ENCODE peak calls at places on chromosomes 16 and 17, in nine cellular contexts. One of them, this sample, is unnamed.

GRCh38 chr16:82358161-82358560 is 188.1 kb upstream of the MPHOSPH6 start:
- DNase-seq in activated naive CD8-positive, alpha-beta T cell treated with anti-CD3 and anti-CD28 coated beads, Interleukin-2, amount 50 U/mL, for 24 hours: no peak
- DNase-seq in midbrain: no peak
- DNase-seq in ELF-1: no peak
- DNase-seq in Calu3: no peak
- DNase-seq in effector CD8-positive, alpha-beta T cell: no peak
- DNase-seq in epithelial cell of prostate: no peak
- DNase-seq in activated CD4-positive, CD25-positive, alpha-beta regulatory T cell treated with anti-CD3 and anti-CD28 coated beads, Interleukin-2, amount 50 U/mL, for 16 hours: no peak
- DNase-seq in RWPE1: no peak
- DNase-seq in this sample: no peak

GRCh38 chr17:59893617-59894100 is 738 bp downstream of the RPS6KB1 start:
- DNase-seq in activated naive CD8-positive, alpha-beta T cell treated with anti-CD3 and anti-CD28 coated beads, Interleukin-2, amount 50 U/mL, for 24 hours: no peak
- DNase-seq in midbrain: no peak
- DNase-seq in ELF-1: peak
- DNase-seq in Calu3: peak
- DNase-seq in effector CD8-positive, alpha-beta T cell: no peak
- DNase-seq in epithelial cell of prostate: no peak
- DNase-seq in activated CD4-positive, CD25-positive, alpha-beta regulatory T cell treated with anti-CD3 and anti-CD28 coated beads, Interleukin-2, amount 50 U/mL, for 16 hours: peak
- DNase-seq in RWPE1: peak
- DNase-seq in this sample: peak

GRCh38 chr17:18267927-18268711 is 7.7 kb downstream of the MIEF2 start:
- DNase-seq in activated naive CD8-positive, alpha-beta T cell treated with anti-CD3 and anti-CD28 coated beads, Interleukin-2, amount 50 U/mL, for 24 hours: no peak
- DNase-seq in midbrain: no peak
- DNase-seq in ELF-1: peak
- DNase-seq in Calu3: no peak
- DNase-seq in effector CD8-positive, alpha-beta T cell: no peak
- DNase-seq in epithelial cell of prostate: no peak
- DNase-seq in activated CD4-positive, CD25-positive, alpha-beta regulatory T cell treated with anti-CD3 and anti-CD28 coated beads, Interleukin-2, amount 50 U/mL, for 16 hours: no peak
- DNase-seq in RWPE1: no peak
- DNase-seq in this sample: no peak

GRCh38 chr17:11308550-11308949 is 67.5 kb downstream of the SHISA6 start:
- DNase-seq in activated naive CD8-positive, alpha-beta T cell treated with anti-CD3 and anti-CD28 coated beads, Interleukin-2, amount 50 U/mL, for 24 hours: no peak
- DNase-seq in midbrain: no peak
- DNase-seq in ELF-1: peak
- DNase-seq in Calu3: no peak
- DNase-seq in effector CD8-positive, alpha-beta T cell: no peak
- DNase-seq in epithelial cell of prostate: no peak
- DNase-seq in activated CD4-positive, CD25-positive, alpha-beta regulatory T cell treated with anti-CD3 and anti-CD28 coated beads, Interleukin-2, amount 50 U/mL, for 16 hours: no peak
- DNase-seq in RWPE1: no peak
- DNase-seq in this sample: no peak

GRCh38 chr17:66190738-66191606 is 961 bp downstream of the CEP112 start:
- DNase-seq in activated naive CD8-positive, alpha-beta T cell treated with anti-CD3 and anti-CD28 coated beads, Interleukin-2, amount 50 U/mL, for 24 hours: no peak
- DNase-seq in midbrain: no peak
- DNase-seq in ELF-1: no peak
- DNase-seq in Calu3: no peak
- DNase-seq in effector CD8-positive, alpha-beta T cell: no peak
- DNase-seq in epithelial cell of prostate: no peak
- DNase-seq in activated CD4-positive, CD25-positive, alpha-beta regulatory T cell treated with anti-CD3 and anti-CD28 coated beads, Interleukin-2, amount 50 U/mL, for 16 hours: no peak
- DNase-seq in RWPE1: no peak
- DNase-seq in this sample: peak

GRCh38 chr17:16915752-16916556 is 56.0 kb downstream of the TNFRSF13B start:
- DNase-seq in activated naive CD8-positive, alpha-beta T cell treated with anti-CD3 and anti-CD28 coated beads, Interleukin-2, amount 50 U/mL, for 24 hours: peak
- DNase-seq in midbrain: peak
- DNase-seq in ELF-1: peak
- DNase-seq in Calu3: peak
- DNase-seq in effector CD8-positive, alpha-beta T cell: no peak
- DNase-seq in epithelial cell of prostate: no peak
- DNase-seq in activated CD4-positive, CD25-positive, alpha-beta regulatory T cell treated with anti-CD3 and anti-CD28 coated beads, Interleukin-2, amount 50 U/mL, for 16 hours: no peak
- DNase-seq in RWPE1: peak
- DNase-seq in this sample: no peak

GRCh38 chr17:55740515-55741352 is 10.1 kb upstream of the PCTP start:
- DNase-seq in activated naive CD8-positive, alpha-beta T cell treated with anti-CD3 and anti-CD28 coated beads, Interleukin-2, amount 50 U/mL, for 24 hours: no peak
- DNase-seq in midbrain: no peak
- DNase-seq in ELF-1: no peak
- DNase-seq in Calu3: no peak
- DNase-seq in effector CD8-positive, alpha-beta T cell: no peak
- DNase-seq in epithelial cell of prostate: no peak
- DNase-seq in activated CD4-positive, CD25-positive, alpha-beta regulatory T cell treated with anti-CD3 and anti-CD28 coated beads, Interleukin-2, amount 50 U/mL, for 16 hours: no peak
- DNase-seq in RWPE1: no peak
- DNase-seq in this sample: no peak

GRCh38 chr17:30549864-30550511 is 72.8 kb downstream of the GOSR1 start:
- DNase-seq in activated naive CD8-positive, alpha-beta T cell treated with anti-CD3 and anti-CD28 coated beads, Interleukin-2, amount 50 U/mL, for 24 hours: no peak
- DNase-seq in midbrain: no peak
- DNase-seq in ELF-1: no peak
- DNase-seq in Calu3: no peak
- DNase-seq in effector CD8-positive, alpha-beta T cell: no peak
- DNase-seq in epithelial cell of prostate: no peak
- DNase-seq in activated CD4-positive, CD25-positive, alpha-beta regulatory T cell treated with anti-CD3 and anti-CD28 coated beads, Interleukin-2, amount 50 U/mL, for 16 hours: no peak
- DNase-seq in RWPE1: no peak
- DNase-seq in this sample: no peak

GRCh38 chr17:2438823-2439222 is 38.0 kb upstream of the MNT start:
- DNase-seq in activated naive CD8-positive, alpha-beta T cell treated with anti-CD3 and anti-CD28 coated beads, Interleukin-2, amount 50 U/mL, for 24 hours: no peak
- DNase-seq in midbrain: no peak
- DNase-seq in ELF-1: no peak
- DNase-seq in Calu3: no peak
- DNase-seq in effector CD8-positive, alpha-beta T cell: no peak
- DNase-seq in epithelial cell of prostate: no peak
- DNase-seq in activated CD4-positive, CD25-positive, alpha-beta regulatory T cell treated with anti-CD3 and anti-CD28 coated beads, Interleukin-2, amount 50 U/mL, for 16 hours: no peak
- DNase-seq in RWPE1: no peak
- DNase-seq in this sample: no peak

GRCh38 chr17:80855968-80856862 is 135.4 kb upstream of the CHMP6 start:
- DNase-seq in activated naive CD8-positive, alpha-beta T cell treated with anti-CD3 and anti-CD28 coated beads, Interleukin-2, amount 50 U/mL, for 24 hours: peak
- DNase-seq in midbrain: no peak
- DNase-seq in ELF-1: peak
- DNase-seq in Calu3: peak
- DNase-seq in effector CD8-positive, alpha-beta T cell: no peak
- DNase-seq in epithelial cell of prostate: peak
- DNase-seq in activated CD4-positive, CD25-positive, alpha-beta regulatory T cell treated with anti-CD3 and anti-CD28 coated beads, Interleukin-2, amount 50 U/mL, for 16 hours: peak
- DNase-seq in RWPE1: peak
- DNase-seq in this sample: no peak

GRCh38 chr17:38867179-38867994 is 2.5 kb upstream of the LASP1 start:
- DNase-seq in activated naive CD8-positive, alpha-beta T cell treated with anti-CD3 and anti-CD28 coated beads, Interleukin-2, amount 50 U/mL, for 24 hours: peak
- DNase-seq in midbrain: peak
- DNase-seq in ELF-1: peak
- DNase-seq in Calu3: peak
- DNase-seq in effector CD8-positive, alpha-beta T cell: no peak
- DNase-seq in epithelial cell of prostate: no peak
- DNase-seq in activated CD4-positive, CD25-positive, alpha-beta regulatory T cell treated with anti-CD3 and anti-CD28 coated beads, Interleukin-2, amount 50 U/mL, for 16 hours: peak
- DNase-seq in RWPE1: no peak
- DNase-seq in this sample: no peak

GRCh38 chr16:25608002-25608401 is 83.8 kb upstream of the HS3ST4 start:
- DNase-seq in activated naive CD8-positive, alpha-beta T cell treated with anti-CD3 and anti-CD28 coated beads, Interleukin-2, amount 50 U/mL, for 24 hours: no peak
- DNase-seq in midbrain: no peak
- DNase-seq in ELF-1: peak
- DNase-seq in Calu3: no peak
- DNase-seq in effector CD8-positive, alpha-beta T cell: no peak
- DNase-seq in epithelial cell of prostate: no peak
- DNase-seq in activated CD4-positive, CD25-positive, alpha-beta regulatory T cell treated with anti-CD3 and anti-CD28 coated beads, Interleukin-2, amount 50 U/mL, for 16 hours: no peak
- DNase-seq in RWPE1: no peak
- DNase-seq in this sample: no peak

GRCh38 chr16:64983226-64983625 is 138.6 kb downstream of the CDH11 start:
- DNase-seq in activated naive CD8-positive, alpha-beta T cell treated with anti-CD3 and anti-CD28 coated beads, Interleukin-2, amount 50 U/mL, for 24 hours: no peak
- DNase-seq in midbrain: no peak
- DNase-seq in ELF-1: no peak
- DNase-seq in Calu3: no peak
- DNase-seq in effector CD8-positive, alpha-beta T cell: no peak
- DNase-seq in epithelial cell of prostate: no peak
- DNase-seq in activated CD4-positive, CD25-positive, alpha-beta regulatory T cell treated with anti-CD3 and anti-CD28 coated beads, Interleukin-2, amount 50 U/mL, for 16 hours: no peak
- DNase-seq in RWPE1: no peak
- DNase-seq in this sample: no peak

GRCh38 chr17:75645889-75646625 is 12.8 kb downstream of the SMIM5 start:
- DNase-seq in activated naive CD8-positive, alpha-beta T cell treated with anti-CD3 and anti-CD28 coated beads, Interleukin-2, amount 50 U/mL, for 24 hours: peak
- DNase-seq in midbrain: peak
- DNase-seq in ELF-1: peak
- DNase-seq in Calu3: peak
- DNase-seq in effector CD8-positive, alpha-beta T cell: no peak
- DNase-seq in epithelial cell of prostate: peak
- DNase-seq in activated CD4-positive, CD25-positive, alpha-beta regulatory T cell treated with anti-CD3 and anti-CD28 coated beads, Interleukin-2, amount 50 U/mL, for 16 hours: no peak
- DNase-seq in RWPE1: peak
- DNase-seq in this sample: peak

GRCh38 chr16:67879936-67880335 is 4.7 kb upstream of the NRN1L start:
- DNase-seq in activated naive CD8-positive, alpha-beta T cell treated with anti-CD3 and anti-CD28 coated beads, Interleukin-2, amount 50 U/mL, for 24 hours: no peak
- DNase-seq in midbrain: no peak
- DNase-seq in ELF-1: no peak
- DNase-seq in Calu3: no peak
- DNase-seq in effector CD8-positive, alpha-beta T cell: no peak
- DNase-seq in epithelial cell of prostate: no peak
- DNase-seq in activated CD4-positive, CD25-positive, alpha-beta regulatory T cell treated with anti-CD3 and anti-CD28 coated beads, Interleukin-2, amount 50 U/mL, for 16 hours: no peak
- DNase-seq in RWPE1: no peak
- DNase-seq in this sample: no peak

GRCh38 chr17:50047083-50047482 is 8.8 kb upstream of the ITGA3 start:
- DNase-seq in activated naive CD8-positive, alpha-beta T cell treated with anti-CD3 and anti-CD28 coated beads, Interleukin-2, amount 50 U/mL, for 24 hours: no peak
- DNase-seq in midbrain: no peak
- DNase-seq in ELF-1: no peak
- DNase-seq in Calu3: no peak
- DNase-seq in effector CD8-positive, alpha-beta T cell: no peak
- DNase-seq in epithelial cell of prostate: no peak
- DNase-seq in activated CD4-positive, CD25-positive, alpha-beta regulatory T cell treated with anti-CD3 and anti-CD28 coated beads, Interleukin-2, amount 50 U/mL, for 16 hours: no peak
- DNase-seq in RWPE1: no peak
- DNase-seq in this sample: no peak

GRCh38 chr16:54584121-54584520 is 297.5 kb upstream of the IRX3 start:
- DNase-seq in activated naive CD8-positive, alpha-beta T cell treated with anti-CD3 and anti-CD28 coated beads, Interleukin-2, amount 50 U/mL, for 24 hours: no peak
- DNase-seq in midbrain: no peak
- DNase-seq in ELF-1: peak
- DNase-seq in Calu3: no peak
- DNase-seq in effector CD8-positive, alpha-beta T cell: no peak
- DNase-seq in epithelial cell of prostate: no peak
- DNase-seq in activated CD4-positive, CD25-positive, alpha-beta regulatory T cell treated with anti-CD3 and anti-CD28 coated beads, Interleukin-2, amount 50 U/mL, for 16 hours: no peak
- DNase-seq in RWPE1: no peak
- DNase-seq in this sample: no peak

GRCh38 chr16:84585886-84586285 is 32.0 kb downstream of the COTL1 start:
- DNase-seq in activated naive CD8-positive, alpha-beta T cell treated with anti-CD3 and anti-CD28 coated beads, Interleukin-2, amount 50 U/mL, for 24 hours: no peak
- DNase-seq in midbrain: peak
- DNase-seq in ELF-1: peak
- DNase-seq in Calu3: no peak
- DNase-seq in effector CD8-positive, alpha-beta T cell: no peak
- DNase-seq in epithelial cell of prostate: no peak
- DNase-seq in activated CD4-positive, CD25-positive, alpha-beta regulatory T cell treated with anti-CD3 and anti-CD28 coated beads, Interleukin-2, amount 50 U/mL, for 16 hours: no peak
- DNase-seq in RWPE1: peak
- DNase-seq in this sample: peak

GRCh38 chr17:10396529-10397163 is 23.8 kb upstream of the MYH13 start:
- DNase-seq in activated naive CD8-positive, alpha-beta T cell treated with anti-CD3 and anti-CD28 coated beads, Interleukin-2, amount 50 U/mL, for 24 hours: no peak
- DNase-seq in midbrain: no peak
- DNase-seq in ELF-1: no peak
- DNase-seq in Calu3: no peak
- DNase-seq in effector CD8-positive, alpha-beta T cell: no peak
- DNase-seq in epithelial cell of prostate: no peak
- DNase-seq in activated CD4-positive, CD25-positive, alpha-beta regulatory T cell treated with anti-CD3 and anti-CD28 coated beads, Interleukin-2, amount 50 U/mL, for 16 hours: no peak
- DNase-seq in RWPE1: no peak
- DNase-seq in this sample: no peak

GRCh38 chr16:48687421-48688038 is 77.5 kb upstream of the N4BP1 start:
- DNase-seq in activated naive CD8-positive, alpha-beta T cell treated with anti-CD3 and anti-CD28 coated beads, Interleukin-2, amount 50 U/mL, for 24 hours: peak
- DNase-seq in midbrain: peak
- DNase-seq in ELF-1: peak
- DNase-seq in Calu3: peak
- DNase-seq in effector CD8-positive, alpha-beta T cell: no peak
- DNase-seq in epithelial cell of prostate: peak
- DNase-seq in activated CD4-positive, CD25-positive, alpha-beta regulatory T cell treated with anti-CD3 and anti-CD28 coated beads, Interleukin-2, amount 50 U/mL, for 16 hours: no peak
- DNase-seq in RWPE1: peak
- DNase-seq in this sample: peak

GRCh38 chr17:40244255-40244654 is 25.2 kb downstream of the WIPF2 start:
- DNase-seq in activated naive CD8-positive, alpha-beta T cell treated with anti-CD3 and anti-CD28 coated beads, Interleukin-2, amount 50 U/mL, for 24 hours: no peak
- DNase-seq in midbrain: no peak
- DNase-seq in ELF-1: no peak
- DNase-seq in Calu3: no peak
- DNase-seq in effector CD8-positive, alpha-beta T cell: no peak
- DNase-seq in epithelial cell of prostate: no peak
- DNase-seq in activated CD4-positive, CD25-positive, alpha-beta regulatory T cell treated with anti-CD3 and anti-CD28 coated beads, Interleukin-2, amount 50 U/mL, for 16 hours: no peak
- DNase-seq in RWPE1: no peak
- DNase-seq in this sample: no peak

GRCh38 chr17:78748730-78749317 is 33.2 kb downstream of the CYTH1 start:
- DNase-seq in activated naive CD8-positive, alpha-beta T cell treated with anti-CD3 and anti-CD28 coated beads, Interleukin-2, amount 50 U/mL, for 24 hours: peak
- DNase-seq in midbrain: no peak
- DNase-seq in ELF-1: no peak
- DNase-seq in Calu3: no peak
- DNase-seq in effector CD8-positive, alpha-beta T cell: peak
- DNase-seq in epithelial cell of prostate: peak
- DNase-seq in activated CD4-positive, CD25-positive, alpha-beta regulatory T cell treated with anti-CD3 and anti-CD28 coated beads, Interleukin-2, amount 50 U/mL, for 16 hours: peak
- DNase-seq in RWPE1: peak
- DNase-seq in this sample: no peak

GRCh38 chr17:47852113-47852949 is 1.4 kb upstream of the SP6 start:
- DNase-seq in activated naive CD8-positive, alpha-beta T cell treated with anti-CD3 and anti-CD28 coated beads, Interleukin-2, amount 50 U/mL, for 24 hours: peak
- DNase-seq in midbrain: no peak
- DNase-seq in ELF-1: no peak
- DNase-seq in Calu3: no peak
- DNase-seq in effector CD8-positive, alpha-beta T cell: no peak
- DNase-seq in epithelial cell of prostate: no peak
- DNase-seq in activated CD4-positive, CD25-positive, alpha-beta regulatory T cell treated with anti-CD3 and anti-CD28 coated beads, Interleukin-2, amount 50 U/mL, for 16 hours: no peak
- DNase-seq in RWPE1: no peak
- DNase-seq in this sample: no peak

GRCh38 chr16:27769561-27770222 is 219.7 kb downstream of the KATNIP start:
- DNase-seq in activated naive CD8-positive, alpha-beta T cell treated with anti-CD3 and anti-CD28 coated beads, Interleukin-2, amount 50 U/mL, for 24 hours: no peak
- DNase-seq in midbrain: no peak
- DNase-seq in ELF-1: peak
- DNase-seq in Calu3: no peak
- DNase-seq in effector CD8-positive, alpha-beta T cell: no peak
- DNase-seq in epithelial cell of prostate: no peak
- DNase-seq in activated CD4-positive, CD25-positive, alpha-beta regulatory T cell treated with anti-CD3 and anti-CD28 coated beads, Interleukin-2, amount 50 U/mL, for 16 hours: no peak
- DNase-seq in RWPE1: peak
- DNase-seq in this sample: no peak

GRCh38 chr17:34456121-34456520 is 93.1 kb upstream of the CCL1 start:
- DNase-seq in activated naive CD8-positive, alpha-beta T cell treated with anti-CD3 and anti-CD28 coated beads, Interleukin-2, amount 50 U/mL, for 24 hours: no peak
- DNase-seq in midbrain: no peak
- DNase-seq in ELF-1: no peak
- DNase-seq in Calu3: no peak
- DNase-seq in effector CD8-positive, alpha-beta T cell: no peak
- DNase-seq in epithelial cell of prostate: no peak
- DNase-seq in activated CD4-positive, CD25-positive, alpha-beta regulatory T cell treated with anti-CD3 and anti-CD28 coated beads, Interleukin-2, amount 50 U/mL, for 16 hours: no peak
- DNase-seq in RWPE1: no peak
- DNase-seq in this sample: no peak

GRCh38 chr16:64416232-64417010 is 705.4 kb downstream of the CDH11 start:
- DNase-seq in activated naive CD8-positive, alpha-beta T cell treated with anti-CD3 and anti-CD28 coated beads, Interleukin-2, amount 50 U/mL, for 24 hours: no peak
- DNase-seq in midbrain: no peak
- DNase-seq in ELF-1: no peak
- DNase-seq in Calu3: no peak
- DNase-seq in effector CD8-positive, alpha-beta T cell: no peak
- DNase-seq in epithelial cell of prostate: no peak
- DNase-seq in activated CD4-positive, CD25-positive, alpha-beta regulatory T cell treated with anti-CD3 and anti-CD28 coated beads, Interleukin-2, amount 50 U/mL, for 16 hours: no peak
- DNase-seq in RWPE1: no peak
- DNase-seq in this sample: no peak

GRCh38 chr16:14405611-14406537 is 224.2 kb downstream of the PARN start:
- DNase-seq in activated naive CD8-positive, alpha-beta T cell treated with anti-CD3 and anti-CD28 coated beads, Interleukin-2, amount 50 U/mL, for 24 hours: peak
- DNase-seq in midbrain: no peak
- DNase-seq in ELF-1: peak
- DNase-seq in Calu3: peak
- DNase-seq in effector CD8-positive, alpha-beta T cell: no peak
- DNase-seq in epithelial cell of prostate: no peak
- DNase-seq in activated CD4-positive, CD25-positive, alpha-beta regulatory T cell treated with anti-CD3 and anti-CD28 coated beads, Interleukin-2, amount 50 U/mL, for 16 hours: no peak
- DNase-seq in RWPE1: peak
- DNase-seq in this sample: peak

GRCh38 chr16:58503863-58504688 is 4.1 kb downstream of the NDRG4 start:
- DNase-seq in activated naive CD8-positive, alpha-beta T cell treated with anti-CD3 and anti-CD28 coated beads, Interleukin-2, amount 50 U/mL, for 24 hours: no peak
- DNase-seq in midbrain: no peak
- DNase-seq in ELF-1: no peak
- DNase-seq in Calu3: no peak
- DNase-seq in effector CD8-positive, alpha-beta T cell: no peak
- DNase-seq in epithelial cell of prostate: no peak
- DNase-seq in activated CD4-positive, CD25-positive, alpha-beta regulatory T cell treated with anti-CD3 and anti-CD28 coated beads, Interleukin-2, amount 50 U/mL, for 16 hours: no peak
- DNase-seq in RWPE1: no peak
- DNase-seq in this sample: no peak

GRCh38 chr16:66159987-66160386 is 206.5 kb upstream of the CDH5 start:
- DNase-seq in activated naive CD8-positive, alpha-beta T cell treated with anti-CD3 and anti-CD28 coated beads, Interleukin-2, amount 50 U/mL, for 24 hours: no peak
- DNase-seq in midbrain: no peak
- DNase-seq in ELF-1: no peak
- DNase-seq in Calu3: no peak
- DNase-seq in effector CD8-positive, alpha-beta T cell: no peak
- DNase-seq in epithelial cell of prostate: no peak
- DNase-seq in activated CD4-positive, CD25-positive, alpha-beta regulatory T cell treated with anti-CD3 and anti-CD28 coated beads, Interleukin-2, amount 50 U/mL, for 16 hours: no peak
- DNase-seq in RWPE1: peak
- DNase-seq in this sample: no peak

GRCh38 chr17:64042700-64043485 is 22.5 kb upstream of the ICAM2 start:
- DNase-seq in activated naive CD8-positive, alpha-beta T cell treated with anti-CD3 and anti-CD28 coated beads, Interleukin-2, amount 50 U/mL, for 24 hours: no peak
- DNase-seq in midbrain: no peak
- DNase-seq in ELF-1: no peak
- DNase-seq in Calu3: no peak
- DNase-seq in effector CD8-positive, alpha-beta T cell: no peak
- DNase-seq in epithelial cell of prostate: no peak
- DNase-seq in activated CD4-positive, CD25-positive, alpha-beta regulatory T cell treated with anti-CD3 and anti-CD28 coated beads, Interleukin-2, amount 50 U/mL, for 16 hours: no peak
- DNase-seq in RWPE1: no peak
- DNase-seq in this sample: no peak